ENCODE peak calls at places on chromosomes 13 and 19, in seven cellular contexts. D is Daoy; W is activated T-helper 9 cell treated with anti-CD3 and anti-CD28 coated beads, Interleukin-2, amount 50 U/mL, for 16 hours; Z is stimulated activated CD8-positive, alpha-beta memory T cell treated with anti-CD3 and anti-CD28 coated beads, Interleukin-4, amount 100 ng/mL, for 24 hours; I is smooth muscle cell of the brain vasculature; K is T-cell; F is T-helper 1 cell. R is an unnamed sample.
A peak's percentile ranks its signal among the peaks of the same experiment; 100 is the strongest.

GRCh38 chr13:44317752-44318550 is 55.7 kb upstream of the SERP2 start:
- DNase-seq in I (no peak), W (no peak), K (no peak), D (peak; percentile 61), Z (no peak), F (no peak), R (no peak)

GRCh38 chr19:5130371-5131030 is 161.6 kb downstream of the KDM4B start:
- DNase-seq in W (peak; percentile 20), Z (peak; percentile 36), K (peak; percentile 74), F (peak; percentile 39), I (no peak), D (no peak), R (no peak)

GRCh38 chr13:103007427-103007762 is 58.8 kb downstream of the SLC10A2 start:
- DNase-seq in I (no peak), K (no peak), W (no peak), F (no peak), Z (no peak), D (no peak), R (no peak)

GRCh38 chr19:24062222-24062621 is 24.8 kb upstream of the ZNF254 start:
- DNase-seq in W (no peak), D (no peak), K (no peak), I (no peak), Z (no peak), F (no peak), R (no peak)

GRCh38 chr19:2113436-2114211 is 16.9 kb downstream of the IZUMO4 start:
- DNase-seq in I (no peak), Z (no peak), F (no peak), W (no peak), K (no peak), D (peak; percentile 82), R (no peak)

GRCh38 chr19:5155586-5156210 is 184.9 kb downstream of the PTPRS start:
- DNase-seq in F (no peak), I (no peak), D (no peak), Z (no peak), K (no peak), W (no peak), R (no peak)

GRCh38 chr13:95243207-95243606 is 58.0 kb downstream of the ABCC4 start:
- DNase-seq in F (no peak), D (no peak), W (no peak), I (no peak), K (no peak), Z (no peak), R (no peak)

GRCh38 chr19:33397536-33398360 is 24.2 kb downstream of the CEBPG start:
- DNase-seq in I (no peak), W (no peak), K (no peak), Z (no peak), F (no peak), D (no peak), R (peak; percentile 50)

GRCh38 chr19:6272411-6272791 is 7.4 kb downstream of the MLLT1 start:
- DNase-seq in Z (no peak), F (no peak), W (no peak), I (no peak), K (no peak), D (no peak), R (no peak)